ENCODE peak calls at places on chromosomes 5 and 9, in six cellular contexts. One of them, this sample, is unnamed.

GRCh38 chr9:127450170-127450830 is 906 bp downstream of the RPL12 start:
- DNase-seq in fibroblast of lung: peak
- DNase-seq in CD4-positive, alpha-beta T cell: no peak
- DNase-seq in GM12891: no peak
- DNase-seq in dermis microvascular lymphatic vessel endothelial cell: no peak
- DNase-seq in naive thymus-derived CD8-positive, alpha-beta T cell: no peak
- DNase-seq in this sample: peak

GRCh38 chr9:18037981-18038380 is 436.0 kb upstream of the ADAMTSL1 start:
- DNase-seq in CD4-positive, alpha-beta T cell: no peak
- DNase-seq in fibroblast of lung: no peak
- DNase-seq in naive thymus-derived CD8-positive, alpha-beta T cell: no peak
- DNase-seq in GM12891: no peak
- DNase-seq in dermis microvascular lymphatic vessel endothelial cell: no peak
- DNase-seq in this sample: no peak

GRCh38 chr9:75612754-75613153 is 277.7 kb upstream of the PCSK5 start:
- DNase-seq in CD4-positive, alpha-beta T cell: no peak
- DNase-seq in dermis microvascular lymphatic vessel endothelial cell: no peak
- DNase-seq in naive thymus-derived CD8-positive, alpha-beta T cell: no peak
- DNase-seq in GM12891: no peak
- DNase-seq in fibroblast of lung: no peak
- DNase-seq in this sample: peak

GRCh38 chr5:24381861-24382460 is 262.8 kb downstream of the CDH10 start:
- DNase-seq in GM12891: no peak
- DNase-seq in naive thymus-derived CD8-positive, alpha-beta T cell: no peak
- DNase-seq in CD4-positive, alpha-beta T cell: no peak
- DNase-seq in fibroblast of lung: no peak
- DNase-seq in dermis microvascular lymphatic vessel endothelial cell: no peak
- DNase-seq in this sample: peak

GRCh38 chr5:33937700-33938506 is 1.7 kb downstream of the RXFP3 start:
- DNase-seq in dermis microvascular lymphatic vessel endothelial cell: no peak
- DNase-seq in fibroblast of lung: no peak
- DNase-seq in naive thymus-derived CD8-positive, alpha-beta T cell: no peak
- DNase-seq in GM12891: no peak
- DNase-seq in CD4-positive, alpha-beta T cell: no peak
- DNase-seq in this sample: no peak

GRCh38 chr5:37837101-37838032 is 2.5 kb downstream of the GDNF start:
- DNase-seq in fibroblast of lung: peak
- DNase-seq in GM12891: peak
- DNase-seq in dermis microvascular lymphatic vessel endothelial cell: no peak
- DNase-seq in CD4-positive, alpha-beta T cell: no peak
- DNase-seq in naive thymus-derived CD8-positive, alpha-beta T cell: no peak
- DNase-seq in this sample: peak

GRCh38 chr5:105428461-105429129 is 1866.0 kb upstream of the NUDT12 start:
- DNase-seq in dermis microvascular lymphatic vessel endothelial cell: no peak
- DNase-seq in fibroblast of lung: no peak
- DNase-seq in naive thymus-derived CD8-positive, alpha-beta T cell: no peak
- DNase-seq in CD4-positive, alpha-beta T cell: no peak
- DNase-seq in GM12891: no peak
- DNase-seq in this sample: no peak

GRCh38 chr9:135268981-135269380 is 181.5 kb downstream of the OLFM1 start:
- DNase-seq in naive thymus-derived CD8-positive, alpha-beta T cell: no peak
- DNase-seq in GM12891: no peak
- DNase-seq in dermis microvascular lymphatic vessel endothelial cell: no peak
- DNase-seq in fibroblast of lung: no peak
- DNase-seq in CD4-positive, alpha-beta T cell: no peak
- DNase-seq in this sample: no peak

GRCh38 chr9:116564266-116564793 is 122.8 kb upstream of the TRIM32 start:
- DNase-seq in fibroblast of lung: no peak
- DNase-seq in GM12891: no peak
- DNase-seq in dermis microvascular lymphatic vessel endothelial cell: no peak
- DNase-seq in naive thymus-derived CD8-positive, alpha-beta T cell: no peak
- DNase-seq in CD4-positive, alpha-beta T cell: no peak
- DNase-seq in this sample: no peak

GRCh38 chr9:86057491-86057890 is 41.9 kb downstream of the GOLM1 start:
- DNase-seq in fibroblast of lung: no peak
- DNase-seq in CD4-positive, alpha-beta T cell: no peak
- DNase-seq in GM12891: no peak
- DNase-seq in dermis microvascular lymphatic vessel endothelial cell: no peak
- DNase-seq in naive thymus-derived CD8-positive, alpha-beta T cell: no peak
- DNase-seq in this sample: no peak

GRCh38 chr9:93567271-93567959 is 9.0 kb upstream of the PHF2 start:
- DNase-seq in fibroblast of lung: peak
- DNase-seq in CD4-positive, alpha-beta T cell: no peak
- DNase-seq in GM12891: no peak
- DNase-seq in naive thymus-derived CD8-positive, alpha-beta T cell: no peak
- DNase-seq in dermis microvascular lymphatic vessel endothelial cell: no peak
- DNase-seq in this sample: no peak

GRCh38 chr5:176574297-176574591 is 25.1 kb downstream of the CDHR2 start:
- DNase-seq in dermis microvascular lymphatic vessel endothelial cell: no peak
- DNase-seq in CD4-positive, alpha-beta T cell: no peak
- DNase-seq in naive thymus-derived CD8-positive, alpha-beta T cell: no peak
- DNase-seq in GM12891: no peak
- DNase-seq in fibroblast of lung: no peak
- DNase-seq in this sample: no peak

GRCh38 chr5:133079048-133079447 is 27.2 kb downstream of the HSPA4 start:
- DNase-seq in CD4-positive, alpha-beta T cell: no peak
- DNase-seq in dermis microvascular lymphatic vessel endothelial cell: peak
- DNase-seq in naive thymus-derived CD8-positive, alpha-beta T cell: no peak
- DNase-seq in GM12891: no peak
- DNase-seq in fibroblast of lung: no peak
- DNase-seq in this sample: no peak

GRCh38 chr9:110745656-110746055 is 77.1 kb downstream of the MUSK start:
- DNase-seq in CD4-positive, alpha-beta T cell: no peak
- DNase-seq in fibroblast of lung: no peak
- DNase-seq in dermis microvascular lymphatic vessel endothelial cell: no peak
- DNase-seq in naive thymus-derived CD8-positive, alpha-beta T cell: no peak
- DNase-seq in GM12891: no peak
- DNase-seq in this sample: peak

GRCh38 chr9:131704195-131704983 is 35.5 kb downstream of the RAPGEF1 start:
- DNase-seq in CD4-positive, alpha-beta T cell: no peak
- DNase-seq in naive thymus-derived CD8-positive, alpha-beta T cell: no peak
- DNase-seq in GM12891: no peak
- DNase-seq in dermis microvascular lymphatic vessel endothelial cell: no peak
- DNase-seq in fibroblast of lung: no peak
- DNase-seq in this sample: no peak

GRCh38 chr9:70964861-70965260 is 156.6 kb downstream of the TRPM3 start:
- DNase-seq in dermis microvascular lymphatic vessel endothelial cell: no peak
- DNase-seq in GM12891: no peak
- DNase-seq in fibroblast of lung: no peak
- DNase-seq in naive thymus-derived CD8-positive, alpha-beta T cell: no peak
- DNase-seq in CD4-positive, alpha-beta T cell: no peak
- DNase-seq in this sample: no peak

This sample was measured in astrocyte of the hippocampus.